ENCODE peak calls at places on chromosomes 11 and 22, in nine cellular contexts. P is HEK293T; C is stimulated activated CD8-positive, alpha-beta memory T cell treated with anti-CD3 and anti-CD28 coated beads, Interleukin-15, amount 100 ng/mL, for 1 hour; E is LNCaP clone FGC; R is activated CD8-positive, alpha-beta memory T cell treated with anti-CD3 and anti-CD28 coated beads, Interleukin-2, amount 50 U/mL, for 4 hours; J is activated CD8-positive, alpha-beta T cell treated with anti-CD3 and anti-CD28 coated beads for 36 hours; M is small intestine; X is neuronal stem cell; Z is left colon. G is an unnamed sample.
A peak's percentile ranks its signal among the peaks of the same experiment; 100 is the strongest.

GRCh38 chr11:65424200-65425104 is 1.9 kb downstream of the NEAT1 start:
- DNase-seq in P (no peak), X (no peak), J (peak; percentile 80), R (peak; percentile 71), Z (peak; percentile 62), E (no peak), M (no peak), C (no peak), G (peak; percentile 23)

GRCh38 chr11:81658722-81659121 is 1074.9 kb downstream of the FAM181B start:
- DNase-seq in C (no peak), X (no peak), Z (no peak), J (peak; percentile 20), P (peak; percentile 29), M (no peak), E (peak; percentile 10), R (no peak), G (no peak)

GRCh38 chr11:36237341-36237740 is 51.9 kb downstream of the COMMD9 start:
- DNase-seq in X (no peak), C (no peak), P (no peak), E (no peak), M (no peak), Z (no peak), R (no peak), J (no peak), G (no peak)

GRCh38 chr11:46977940-46978595 is 41.5 kb downstream of the CSTPP1 start:
- DNase-seq in P (no peak), R (no peak), X (no peak), E (peak; percentile 50), M (no peak), Z (no peak), C (no peak), J (no peak), G (no peak)

GRCh38 chr22:50498322-50498861 is 9.1 kb downstream of the LMF2 start:
- DNase-seq in R (peak; percentile 71), Z (peak; percentile 79), E (no peak), P (peak; percentile 77), M (peak; percentile 87), X (peak; percentile 59), J (peak; percentile 80), C (peak; percentile 54), G (no peak)

GRCh38 chr22:27983361-27983791 is 64.3 kb upstream of the PITPNB start:
- DNase-seq in R (no peak), M (no peak), J (no peak), E (no peak), Z (no peak), C (no peak), X (no peak), P (no peak), G (no peak)

GRCh38 chr22:32361257-32361656 is 3.6 kb downstream of the RFPL3 start:
- DNase-seq in Z (no peak), P (no peak), X (no peak), R (no peak), E (no peak), C (no peak), M (no peak), J (no peak), G (no peak)

GRCh38 chr11:130897262-130898182 is 18.8 kb downstream of the SNX19 start:
- DNase-seq in R (no peak), P (no peak), C (no peak), E (peak; percentile 86), X (no peak), J (no peak), Z (peak; percentile 34), M (no peak), G (peak; percentile 92)

GRCh38 chr11:83115551-83115950 is 41.4 kb upstream of the PCF11 start:
- DNase-seq in E (no peak), X (no peak), C (no peak), R (no peak), M (no peak), Z (no peak), P (peak; percentile 12), J (no peak), G (no peak)

GRCh38 chr22:48426466-48427380 is 1401.0 kb downstream of the BRD1 start:
- DNase-seq in E (no peak), R (no peak), C (no peak), M (no peak), J (no peak), P (no peak), X (no peak), Z (no peak), G (no peak)

GRCh38 chr11:45073575-45074225 is 72.7 kb upstream of the PRDM11 start:
- DNase-seq in C (no peak), Z (no peak), R (peak; percentile 21), J (peak; percentile 37), M (peak; percentile 18), E (no peak), P (no peak), X (no peak), G (no peak)

G was measured in AG09309.